ENCODE peak calls at places on chromosomes 5 and 9, in ten cellular contexts. P is activated CD4-positive, alpha-beta T cell treated with anti-CD3 and anti-CD28 coated beads, Interleukin-2, amount 50 U/mL, for 48 hours; X is activated T-helper 1 cell treated with anti-CD3 and anti-CD28 coated beads, Interleukin-12 subunit alpha, Interleukin-12 subunit beta, Interleukin-2, Interleukin-4 antibody, amounts not matched to agents 30 ng/mL and 10 ng/mL and 1 ng/mL, durations not matched to agents 14 hours and 24 hours and 36 hours; F is HCT116; I is epithelial cell of esophagus; L is myocyte; R is neural crest cell; Y is ELR; W is mammary epithelial cell; C is NCI-H2081. A is an unnamed sample.

GRCh38 chr9:124454791-124455443 is 4.7 kb downstream of the ADGRD2 start:
- DNase-seq in P (no peak), X (no peak), F (no peak), I (no peak), L (peak), R (no peak), Y (no peak), W (no peak), C (no peak), A (no peak)

GRCh38 chr9:107173422-107174180 is 109.5 kb upstream of the RAD23B start:
- DNase-seq in P (no peak), X (no peak), F (no peak), I (peak), L (no peak), R (no peak), Y (no peak), W (no peak), C (no peak), A (no peak)

GRCh38 chr5:51544386-51544785 is 161.1 kb downstream of the ISL1 start:
- DNase-seq in P (no peak), X (no peak), F (no peak), I (no peak), L (no peak), R (no peak), Y (peak), W (no peak), C (no peak), A (no peak)

GRCh38 chr5:170631471-170632195 is 127.8 kb downstream of the KCNIP1 start:
- DNase-seq in P (no peak), X (no peak), F (peak), I (no peak), L (peak), R (peak), Y (peak), W (no peak), C (no peak), A (peak)

GRCh38 chr9:32672478-32672877 is 37.0 kb upstream of the TAF1L start:
- DNase-seq in P (no peak), X (no peak), F (no peak), I (peak), L (peak), R (no peak), Y (peak), W (peak), C (no peak), A (peak)

GRCh38 chr5:172144291-172144815 is 43.7 kb downstream of the STK10 start:
- DNase-seq in P (no peak), X (no peak), F (no peak), I (no peak), L (peak), R (peak), Y (no peak), W (peak), C (no peak), A (peak)

GRCh38 chr9:93087971-93088655 is 7.9 kb upstream of the CARD19 start:
- DNase-seq in P (no peak), X (no peak), F (no peak), I (no peak), L (no peak), R (no peak), Y (no peak), W (no peak), C (no peak), A (no peak)

GRCh38 chr5:60727032-60727431 is 27.1 kb upstream of the DEPDC1B start:
- DNase-seq in P (no peak), X (no peak), F (no peak), I (peak), L (no peak), R (no peak), Y (peak), W (no peak), C (no peak), A (peak)

GRCh38 chr9:6984941-6985578 is 227.3 kb downstream of the KDM4C start:
- DNase-seq in P (no peak), X (no peak), F (no peak), I (no peak), L (peak), R (no peak), Y (no peak), W (no peak), C (no peak), A (no peak)

GRCh38 chr5:43772601-43773031 is 169.6 kb downstream of the NNT start:
- DNase-seq in P (no peak), X (no peak), F (peak), I (peak), L (no peak), R (no peak), Y (peak), W (peak), C (no peak), A (peak)

GRCh38 chr5:5523066-5523505 is 100.6 kb downstream of the ICE1 start:
- DNase-seq in P (no peak), X (peak), F (peak), I (no peak), L (peak), R (no peak), Y (peak), W (no peak), C (no peak), A (peak)

GRCh38 chr5:6554812-6555211 is 78.0 kb downstream of the NSUN2 start:
- DNase-seq in P (no peak), X (no peak), F (no peak), I (no peak), L (no peak), R (no peak), Y (peak), W (no peak), C (no peak), A (no peak)

GRCh38 chr5:75262278-75262677 is 25.6 kb upstream of the ANKRD31 start:
- DNase-seq in P (no peak), X (no peak), F (no peak), I (no peak), L (no peak), R (no peak), Y (no peak), W (no peak), C (no peak), A (no peak)

GRCh38 chr5:159362190-159362589 is 31.9 kb upstream of the IL12B start:
- DNase-seq in P (no peak), X (no peak), F (no peak), I (no peak), L (peak), R (no peak), Y (no peak), W (no peak), C (no peak), A (no peak)

GRCh38 chr9:29637448-29638196 is 2064.3 kb upstream of the C9orf72 start:
- DNase-seq in P (no peak), X (no peak), F (no peak), I (no peak), L (no peak), R (no peak), Y (no peak), W (no peak), C (no peak), A (no peak)

GRCh38 chr5:150492621-150493020 is 15.3 kb upstream of the NDST1 start:
- DNase-seq in P (no peak), X (no peak), F (no peak), I (peak), L (no peak), R (no peak), Y (peak), W (peak), C (no peak), A (peak)

GRCh38 chr9:70563437-70564204 is 149.2 kb upstream of the KLF9 start:
- DNase-seq in P (peak), X (peak), F (no peak), I (peak), L (peak), R (no peak), Y (peak), W (peak), C (no peak), A (peak)

GRCh38 chr9:93081081-93081529 is 14.9 kb upstream of the CARD19 start:
- DNase-seq in P (no peak), X (no peak), F (no peak), I (no peak), L (peak), R (no peak), Y (no peak), W (no peak), C (no peak), A (peak)

GRCh38 chr5:173139631-173140030 is 4.7 kb upstream of the BNIP1 start:
- DNase-seq in P (no peak), X (no peak), F (no peak), I (no peak), L (no peak), R (no peak), Y (no peak), W (no peak), C (no peak), A (no peak)

GRCh38 chr9:91775011-91775707 is 174.9 kb downstream of the ROR2 start:
- DNase-seq in P (peak), X (peak), F (peak), I (peak), L (peak), R (peak), Y (peak), W (peak), C (peak), A (peak)

GRCh38 chr9:693460-694390 is 147.8 kb upstream of the DMRT1 start:
- DNase-seq in P (no peak), X (no peak), F (no peak), I (no peak), L (peak), R (no peak), Y (peak), W (no peak), C (no peak), A (peak)

GRCh38 chr9:107739601-107740082 is 250.1 kb upstream of the KLF4 start:
- DNase-seq in P (no peak), X (no peak), F (no peak), I (peak), L (peak), R (no peak), Y (peak), W (peak), C (no peak), A (no peak)

GRCh38 chr5:121691478-121691877 is 160.2 kb upstream of the FTMT start:
- DNase-seq in P (no peak), X (no peak), F (no peak), I (peak), L (no peak), R (no peak), Y (no peak), W (no peak), C (no peak), A (no peak)

GRCh38 chr5:170302729-170303501 is 5.3 kb upstream of the LCP2 start:
- DNase-seq in P (peak), X (peak), F (no peak), I (no peak), L (no peak), R (no peak), Y (no peak), W (no peak), C (no peak), A (no peak)

GRCh38 chr9:18477719-18478118 is 3.8 kb downstream of the ADAMTSL1 start:
- DNase-seq in P (no peak), X (no peak), F (no peak), I (no peak), L (no peak), R (no peak), Y (no peak), W (no peak), C (no peak), A (no peak)

GRCh38 chr5:139272471-139273321 is 20.8 kb upstream of the MATR3 start:
- DNase-seq in P (no peak), X (no peak), F (no peak), I (peak), L (no peak), R (no peak), Y (peak), W (peak), C (peak), A (no peak)

GRCh38 chr9:87342743-87343142 is 154.9 kb upstream of the DAPK1 start:
- DNase-seq in P (no peak), X (no peak), F (no peak), I (no peak), L (peak), R (no peak), Y (no peak), W (no peak), C (no peak), A (peak)

GRCh38 chr5:93349613-93350012 is 231.4 kb downstream of the NR2F1-AS1 start:
- DNase-seq in P (no peak), X (no peak), F (no peak), I (peak), L (no peak), R (no peak), Y (peak), W (peak), C (no peak), A (peak)

GRCh38 chr5:90747175-90747574 is 188.6 kb downstream of the ADGRV1 start:
- DNase-seq in P (no peak), X (no peak), F (peak), I (peak), L (peak), R (no peak), Y (peak), W (peak), C (no peak), A (peak)

GRCh38 chr9:15104826-15105420 is 194.7 kb upstream of the FREM1 start:
- DNase-seq in P (peak), X (peak), F (peak), I (peak), L (peak), R (peak), Y (peak), W (peak), C (peak), A (peak)

GRCh38 chr5:350355-350754 is 28.8 kb downstream of the AHRR start:
- DNase-seq in P (no peak), X (no peak), F (peak), I (no peak), L (no peak), R (no peak), Y (peak), W (no peak), C (no peak), A (no peak)

GRCh38 chr5:41347569-41347968 is 134.2 kb upstream of the C6 start:
- DNase-seq in P (no peak), X (no peak), F (no peak), I (no peak), L (no peak), R (no peak), Y (peak), W (no peak), C (no peak), A (no peak)

GRCh38 chr5:59758566-59758965 is 135.0 kb downstream of the PDE4D start:
- DNase-seq in P (no peak), X (no peak), F (no peak), I (peak), L (no peak), R (no peak), Y (no peak), W (peak), C (no peak), A (no peak)

GRCh38 chr5:109697339-109697738 is 7.6 kb downstream of the MAN2A1 start:
- DNase-seq in P (no peak), X (no peak), F (no peak), I (no peak), L (peak), R (no peak), Y (no peak), W (no peak), C (no peak), A (peak)